ENCODE peak calls at places on chromosomes 16 and 17, in eight cellular contexts. B is upper lobe of right lung; S is OCI-LY7; A is CD8-positive, alpha-beta memory T cell; X is tibial artery; P is mesendoderm; U is aorta; G is right cardiac atrium. W is an unnamed sample. For H3K4me1, the result is how much of the 10 kb centered on the place peaks cover.

GRCh38 chr17:21012736-21013135 is 30.1 kb downstream of the USP22 start:
- DNase-seq in B (peak), S (no peak), A (no peak), X (no peak), P (no peak), U (no peak), G (no peak), W (no peak)

GRCh38 chr17:1967092-1967662 is 58.0 kb downstream of the RTN4RL1 start:
- DNase-seq in B (no peak), S (no peak), A (no peak), X (no peak), P (peak), U (no peak), G (no peak), W (peak)

GRCh38 chr16:80894091-80894490 is 89.7 kb upstream of the CDYL2 start:
- DNase-seq in B (no peak), S (no peak), A (no peak), X (no peak), P (no peak), U (no peak), G (no peak), W (no peak)

GRCh38 chr17:76481091-76481655 is 13.8 kb downstream of the AANAT start:
- DNase-seq in B (no peak), S (peak), A (no peak), X (no peak), P (no peak), U (no peak), G (peak), W (no peak)

GRCh38 chr16:10895053-10895946 is 18.3 kb downstream of the CIITA start:
- DNase-seq in B (no peak), S (peak), A (peak), X (no peak), P (peak), U (peak), G (peak), W (peak)

GRCh38 chr17:28983286-28984240 is 22.3 kb downstream of the SEZ6 start:
- DNase-seq in B (no peak), S (no peak), A (no peak), X (no peak), P (peak), U (no peak), G (peak), W (no peak)

GRCh38 chr16:70678121-70678897 is 7.5 kb downstream of the MTSS2 start:
- DNase-seq in B (no peak), S (no peak), A (no peak), X (no peak), P (no peak), U (peak), G (peak), W (no peak)

GRCh38 chr17:29870836-29871430 is 59.1 kb downstream of the SSH2 start:
- DNase-seq in B (no peak), S (no peak), A (no peak), X (no peak), P (no peak), U (no peak), G (no peak), W (no peak)

GRCh38 chr17:37461668-37462067 is 28.0 kb upstream of the DUSP14 start:
- DNase-seq in B (no peak), S (no peak), A (no peak), X (no peak), P (no peak), U (no peak), G (no peak), W (no peak)

GRCh38 chr16:19446886-19447285 is 29.2 kb downstream of the TMC5 start:
- DNase-seq in B (no peak), S (no peak), A (no peak), X (no peak), P (no peak), U (no peak), G (no peak), W (no peak)

GRCh38 chr16:19443659-19444058 is 26.0 kb downstream of the TMC5 start:
- DNase-seq in B (no peak), S (no peak), A (no peak), X (no peak), P (no peak), U (no peak), G (no peak), W (no peak)

GRCh38 chr16:19450186-19450585 is 32.5 kb downstream of the TMC5 start:
- DNase-seq in B (no peak), S (no peak), A (no peak), X (no peak), P (no peak), U (no peak), G (no peak), W (no peak)

GRCh38 chr16:19446300-19446846 is 28.7 kb downstream of the TMC5 start:
- DNase-seq in B (no peak), S (no peak), A (no peak), X (no peak), P (no peak), U (no peak), G (no peak), W (no peak)
- H3K27ac ChIP-seq in B (no peak), S (no peak), A (no peak), X (no peak), P (no peak), U (no peak), G (no peak), W (no peak)

GRCh38 chr17:57852955-57853328 is 3.1 kb upstream of the MRPS23 start:
- DNase-seq in B (no peak), S (no peak), A (no peak), X (no peak), P (no peak), U (no peak), G (no peak), W (no peak)
- H3K4me1 ChIP-seq in B (under half), S (under half), A (under half), X (under half), P (under half), U (under half), G (under half), W (under half)

GRCh38 chr17:40909351-40909750 is 24.3 kb upstream of the KRT20 start:
- DNase-seq in B (peak), S (peak), A (peak), X (peak), P (peak), U (peak), G (peak), W (peak)
- H3K27ac ChIP-seq in B (no peak), S (no peak), A (no peak), X (peak), P (no peak), U (no peak), G (no peak), W (no peak)

DNA sequence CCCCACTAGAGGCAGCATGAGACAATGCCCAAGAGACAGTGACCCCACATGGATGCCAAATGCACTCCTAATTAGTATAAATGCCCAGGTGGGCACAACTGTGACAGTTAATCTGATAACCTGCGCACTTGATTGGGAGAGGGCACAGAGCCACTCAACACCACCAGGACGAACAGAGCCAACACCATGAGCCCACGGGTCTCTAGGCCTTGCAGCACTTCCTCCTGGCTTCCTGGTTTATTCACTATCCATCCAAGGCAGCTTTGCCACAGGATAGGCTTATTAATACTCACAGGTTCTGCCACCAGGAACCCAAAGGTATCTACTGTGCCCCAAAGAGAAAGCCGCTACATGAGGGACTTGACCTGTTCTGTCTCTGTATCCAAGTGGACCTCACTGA is 14.9 kb downstream of the AXIN2 start:
- DNase-seq in B (no peak), S (no peak), A (no peak), X (no peak), P (no peak), U (no peak), G (no peak), W (no peak)
- H3K4me1 ChIP-seq in B (half or more), S (under half), A (under half), X (under half), P (under half), U (under half), G (under half), W (under half)

GRCh38 chr17:62781826-62782225 is 26.3 kb downstream of the MARCHF10 start:
- DNase-seq in B (no peak), S (no peak), A (no peak), X (no peak), P (no peak), U (no peak), G (no peak), W (no peak)

GRCh38 chr17:62780951-62781350 is 27.2 kb downstream of the MARCHF10 start:
- DNase-seq in B (no peak), S (no peak), A (no peak), X (no peak), P (no peak), U (no peak), G (no peak), W (no peak)

GRCh38 chr17:62780273-62780672 is 27.8 kb downstream of the MARCHF10 start:
- DNase-seq in B (peak), S (no peak), A (no peak), X (no peak), P (no peak), U (peak), G (no peak), W (no peak)

GRCh38 chr17:62782730-62783260 is 25.3 kb downstream of the MARCHF10 start:
- DNase-seq in B (no peak), S (no peak), A (no peak), X (no peak), P (no peak), U (no peak), G (no peak), W (no peak)

GRCh38 chr17:62781356-62781755 is 26.8 kb downstream of the MARCHF10 start:
- DNase-seq in B (no peak), S (no peak), A (no peak), X (no peak), P (no peak), U (no peak), G (no peak), W (no peak)
- H3K27ac ChIP-seq in B (peak), S (no peak), A (no peak), X (no peak), P (no peak), U (peak), G (no peak), W (no peak)

DNA sequence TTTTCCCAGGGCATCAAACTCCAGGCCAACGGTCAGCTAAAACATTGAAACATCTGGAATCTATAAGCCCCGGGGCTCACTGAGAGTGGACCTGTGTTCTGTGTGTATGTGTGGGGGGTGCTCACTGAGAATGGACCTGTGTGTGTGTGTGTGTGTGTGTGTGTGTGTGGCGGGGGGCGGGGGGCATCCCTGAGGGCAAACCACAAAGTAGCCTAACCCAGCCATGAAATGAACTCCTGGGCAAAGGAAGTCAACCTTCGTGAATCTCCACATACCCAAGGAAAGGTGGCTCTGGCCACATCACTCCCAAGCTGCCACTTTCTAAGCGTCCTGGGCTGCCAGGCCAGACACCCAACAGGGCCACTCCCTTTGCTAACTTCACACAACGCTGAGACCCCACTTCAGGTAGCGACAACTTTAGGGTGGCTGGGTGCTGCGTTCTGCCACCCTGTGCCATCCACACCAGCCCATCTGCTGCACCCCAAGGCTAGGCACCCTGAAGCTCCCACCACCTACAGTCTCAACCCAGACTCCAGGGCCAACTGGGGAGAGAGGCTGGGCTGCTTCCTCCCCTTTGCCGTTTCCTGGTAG is 1.6 kb downstream of the MAFG start:
- DNase-seq in B (no peak), S (no peak), A (no peak), X (no peak), P (no peak), U (no peak), G (no peak), W (no peak)
- H3K4me1 ChIP-seq in B (under half), S (under half), A (under half), X (under half), P (under half), U (under half), G (under half), W (under half)

W was measured in iPS DF 6.9.